ENCODE peak calls at places on chromosomes 13 and 19, in nine cellular contexts. L, A, M, X, P, H, Y, F and U are unnamed samples.

GRCh38 chr13:33756929-33757328 is 61.0 kb upstream of the RFC3 start:
- DNase-seq in L (no peak), A (no peak), M (no peak), X (no peak), P (no peak), H (no peak), Y (no peak), F (no peak), U (no peak)

GRCh38 chr19:51469629-51470028 is 8.7 kb upstream of the CEACAM18 start:
- DNase-seq in L (peak), A (no peak), M (no peak), X (no peak), P (no peak), H (no peak), Y (no peak), F (no peak), U (no peak)

GRCh38 chr19:2040647-2041435 is 10.2 kb downstream of the MKNK2 start:
- DNase-seq in L (no peak), A (no peak), M (no peak), X (no peak), P (no peak), H (no peak), Y (no peak), F (no peak), U (no peak)

GRCh38 chr19:8680676-8681344 is 17.8 kb downstream of the ACTL9 start:
- DNase-seq in L (no peak), A (no peak), M (no peak), X (no peak), P (no peak), H (no peak), Y (no peak), F (no peak), U (no peak)

GRCh38 chr19:15291089-15291488 is 41.2 kb downstream of the BRD4 start:
- DNase-seq in L (no peak), A (no peak), M (peak), X (peak), P (no peak), H (no peak), Y (peak), F (no peak), U (no peak)

GRCh38 chr19:45528744-45529453 is 21.6 kb downstream of the VASP start:
- DNase-seq in L (no peak), A (peak), M (peak), X (no peak), P (no peak), H (no peak), Y (peak), F (peak), U (peak)

GRCh38 chr19:33175886-33176669 is 18.1 kb upstream of the LRP3 start:
- DNase-seq in L (no peak), A (peak), M (peak), X (peak), P (no peak), H (no peak), Y (no peak), F (no peak), U (peak)

GRCh38 chr19:2461751-2462634 is 5.2 kb upstream of the LMNB2 start:
- DNase-seq in L (peak), A (peak), M (peak), X (peak), P (no peak), H (no peak), Y (peak), F (peak), U (peak)